ENCODE peak calls at places on chromosomes 5 and 9, in five cellular contexts. One of them, this sample, is unnamed.

GRCh38 chr9:100099722-100100042 is 639 bp downstream of the INVS start:
- DNase-seq in mammary epithelial cell: no peak
- DNase-seq in nucleus accumbens: no peak
- DNase-seq in neuronal stem cell: no peak
- DNase-seq in activated T-cell treated with anti-CD3 and anti-CD28 coated beads, Interleukin-2, amount 50 U/mL, for 1 hour: no peak
- DNase-seq in this sample: no peak

GRCh38 chr5:11384441-11385250 is 519.6 kb downstream of the CTNND2 start:
- DNase-seq in mammary epithelial cell: peak
- DNase-seq in neuronal stem cell: no peak
- DNase-seq in nucleus accumbens: peak
- DNase-seq in activated T-cell treated with anti-CD3 and anti-CD28 coated beads, Interleukin-2, amount 50 U/mL, for 1 hour: no peak
- DNase-seq in this sample: peak

GRCh38 chr9:134386951-134387831 is 60.9 kb downstream of the RXRA start:
- DNase-seq in activated T-cell treated with anti-CD3 and anti-CD28 coated beads, Interleukin-2, amount 50 U/mL, for 1 hour: no peak
- DNase-seq in nucleus accumbens: no peak
- DNase-seq in mammary epithelial cell: no peak
- DNase-seq in neuronal stem cell: no peak
- DNase-seq in this sample: no peak

GRCh38 chr5:177470759-177471536 is 2.5 kb downstream of the DBN1 start:
- DNase-seq in mammary epithelial cell: no peak
- DNase-seq in activated T-cell treated with anti-CD3 and anti-CD28 coated beads, Interleukin-2, amount 50 U/mL, for 1 hour: no peak
- DNase-seq in neuronal stem cell: no peak
- DNase-seq in nucleus accumbens: no peak
- DNase-seq in this sample: no peak

GRCh38 chr9:3478549-3478953 is 47.2 kb downstream of the RFX3 start:
- DNase-seq in nucleus accumbens: no peak
- DNase-seq in activated T-cell treated with anti-CD3 and anti-CD28 coated beads, Interleukin-2, amount 50 U/mL, for 1 hour: no peak
- DNase-seq in mammary epithelial cell: peak
- DNase-seq in neuronal stem cell: no peak
- DNase-seq in this sample: no peak

GRCh38 chr5:140145818-140146522 is 20.2 kb downstream of the IGIP start:
- DNase-seq in mammary epithelial cell: peak
- DNase-seq in nucleus accumbens: peak
- DNase-seq in neuronal stem cell: peak
- DNase-seq in activated T-cell treated with anti-CD3 and anti-CD28 coated beads, Interleukin-2, amount 50 U/mL, for 1 hour: peak
- DNase-seq in this sample: peak

GRCh38 chr5:106097308-106097707 is 1573.4 kb downstream of the EFNA5 start:
- DNase-seq in activated T-cell treated with anti-CD3 and anti-CD28 coated beads, Interleukin-2, amount 50 U/mL, for 1 hour: no peak
- DNase-seq in mammary epithelial cell: no peak
- DNase-seq in nucleus accumbens: no peak
- DNase-seq in neuronal stem cell: no peak
- DNase-seq in this sample: no peak

GRCh38 chr9:111876179-111876578 is 20.4 kb upstream of the UGCG start:
- DNase-seq in activated T-cell treated with anti-CD3 and anti-CD28 coated beads, Interleukin-2, amount 50 U/mL, for 1 hour: no peak
- DNase-seq in nucleus accumbens: no peak
- DNase-seq in neuronal stem cell: no peak
- DNase-seq in mammary epithelial cell: no peak
- DNase-seq in this sample: no peak

GRCh38 chr5:172868924-172869565 is 35.0 kb downstream of the ERGIC1 start:
- DNase-seq in nucleus accumbens: peak
- DNase-seq in mammary epithelial cell: peak
- DNase-seq in activated T-cell treated with anti-CD3 and anti-CD28 coated beads, Interleukin-2, amount 50 U/mL, for 1 hour: no peak
- DNase-seq in neuronal stem cell: no peak
- DNase-seq in this sample: no peak

GRCh38 chr9:35280394-35280793 is 118.6 kb downstream of the UNC13B start:
- DNase-seq in nucleus accumbens: no peak
- DNase-seq in mammary epithelial cell: no peak
- DNase-seq in neuronal stem cell: no peak
- DNase-seq in activated T-cell treated with anti-CD3 and anti-CD28 coated beads, Interleukin-2, amount 50 U/mL, for 1 hour: no peak
- DNase-seq in this sample: no peak

GRCh38 chr5:160174780-160175437 is 54.4 kb upstream of the FABP6 start:
- DNase-seq in nucleus accumbens: no peak
- DNase-seq in neuronal stem cell: no peak
- DNase-seq in mammary epithelial cell: no peak
- DNase-seq in activated T-cell treated with anti-CD3 and anti-CD28 coated beads, Interleukin-2, amount 50 U/mL, for 1 hour: no peak
- DNase-seq in this sample: no peak

GRCh38 chr9:95504053-95504963 is 12.5 kb downstream of the PTCH1 start:
- DNase-seq in neuronal stem cell: no peak
- DNase-seq in mammary epithelial cell: peak
- DNase-seq in nucleus accumbens: peak
- DNase-seq in activated T-cell treated with anti-CD3 and anti-CD28 coated beads, Interleukin-2, amount 50 U/mL, for 1 hour: no peak
- DNase-seq in this sample: peak

GRCh38 chr9:133883356-133883755 is 108.8 kb downstream of the VAV2 start:
- DNase-seq in activated T-cell treated with anti-CD3 and anti-CD28 coated beads, Interleukin-2, amount 50 U/mL, for 1 hour: no peak
- DNase-seq in mammary epithelial cell: peak
- DNase-seq in nucleus accumbens: no peak
- DNase-seq in neuronal stem cell: no peak
- DNase-seq in this sample: no peak

GRCh38 chr9:14191512-14191911 is 122.4 kb downstream of the NFIB start:
- DNase-seq in mammary epithelial cell: no peak
- DNase-seq in nucleus accumbens: no peak
- DNase-seq in activated T-cell treated with anti-CD3 and anti-CD28 coated beads, Interleukin-2, amount 50 U/mL, for 1 hour: no peak
- DNase-seq in neuronal stem cell: no peak
- DNase-seq in this sample: no peak

GRCh38 chr5:53303105-53303504 is 177.3 kb upstream of the FST start:
- DNase-seq in activated T-cell treated with anti-CD3 and anti-CD28 coated beads, Interleukin-2, amount 50 U/mL, for 1 hour: no peak
- DNase-seq in neuronal stem cell: no peak
- DNase-seq in nucleus accumbens: no peak
- DNase-seq in mammary epithelial cell: peak
- DNase-seq in this sample: no peak

GRCh38 chr5:139885857-139886208 is 90.2 kb downstream of the PSD2 start:
- DNase-seq in mammary epithelial cell: no peak
- DNase-seq in activated T-cell treated with anti-CD3 and anti-CD28 coated beads, Interleukin-2, amount 50 U/mL, for 1 hour: no peak
- DNase-seq in neuronal stem cell: no peak
- DNase-seq in nucleus accumbens: no peak
- DNase-seq in this sample: no peak

GRCh38 chr5:74040065-74040551 is 414.1 kb downstream of the ARHGEF28 start:
- DNase-seq in mammary epithelial cell: peak
- DNase-seq in activated T-cell treated with anti-CD3 and anti-CD28 coated beads, Interleukin-2, amount 50 U/mL, for 1 hour: no peak
- DNase-seq in nucleus accumbens: no peak
- DNase-seq in neuronal stem cell: no peak
- DNase-seq in this sample: no peak

GRCh38 chr5:65086234-65086886 is 317.6 kb downstream of the CWC27 start:
- DNase-seq in nucleus accumbens: no peak
- DNase-seq in neuronal stem cell: no peak
- DNase-seq in activated T-cell treated with anti-CD3 and anti-CD28 coated beads, Interleukin-2, amount 50 U/mL, for 1 hour: no peak
- DNase-seq in mammary epithelial cell: peak
- DNase-seq in this sample: no peak

GRCh38 chr9:129023036-129023907 is 4.9 kb downstream of the SH3GLB2 start:
- DNase-seq in mammary epithelial cell: peak
- DNase-seq in nucleus accumbens: peak
- DNase-seq in neuronal stem cell: no peak
- DNase-seq in activated T-cell treated with anti-CD3 and anti-CD28 coated beads, Interleukin-2, amount 50 U/mL, for 1 hour: no peak
- DNase-seq in this sample: no peak

GRCh38 chr5:114243281-114243982 is 118.4 kb upstream of the KCNN2 start:
- DNase-seq in nucleus accumbens: no peak
- DNase-seq in mammary epithelial cell: no peak
- DNase-seq in neuronal stem cell: no peak
- DNase-seq in activated T-cell treated with anti-CD3 and anti-CD28 coated beads, Interleukin-2, amount 50 U/mL, for 1 hour: no peak
- DNase-seq in this sample: no peak

GRCh38 chr5:15938961-15939360 is 240.6 kb downstream of the MARCHF11 start:
- DNase-seq in neuronal stem cell: no peak
- DNase-seq in mammary epithelial cell: peak
- DNase-seq in nucleus accumbens: no peak
- DNase-seq in activated T-cell treated with anti-CD3 and anti-CD28 coated beads, Interleukin-2, amount 50 U/mL, for 1 hour: no peak
- DNase-seq in this sample: no peak

GRCh38 chr9:87707805-87708500 is 18.0 kb upstream of the CTSL start:
- DNase-seq in activated T-cell treated with anti-CD3 and anti-CD28 coated beads, Interleukin-2, amount 50 U/mL, for 1 hour: no peak
- DNase-seq in nucleus accumbens: no peak
- DNase-seq in mammary epithelial cell: no peak
- DNase-seq in neuronal stem cell: no peak
- DNase-seq in this sample: no peak

GRCh38 chr5:149170292-149170691 is 29.0 kb downstream of the ABLIM3 start:
- DNase-seq in neuronal stem cell: no peak
- DNase-seq in activated T-cell treated with anti-CD3 and anti-CD28 coated beads, Interleukin-2, amount 50 U/mL, for 1 hour: no peak
- DNase-seq in nucleus accumbens: no peak
- DNase-seq in mammary epithelial cell: no peak
- DNase-seq in this sample: no peak

GRCh38 chr5:15573594-15573993 is 73.6 kb downstream of the FBXL7 start:
- DNase-seq in neuronal stem cell: no peak
- DNase-seq in activated T-cell treated with anti-CD3 and anti-CD28 coated beads, Interleukin-2, amount 50 U/mL, for 1 hour: no peak
- DNase-seq in nucleus accumbens: no peak
- DNase-seq in mammary epithelial cell: no peak
- DNase-seq in this sample: no peak

GRCh38 chr9:130518943-130519772 is 60.2 kb upstream of the FUBP3 start:
- DNase-seq in nucleus accumbens: no peak
- DNase-seq in mammary epithelial cell: no peak
- DNase-seq in activated T-cell treated with anti-CD3 and anti-CD28 coated beads, Interleukin-2, amount 50 U/mL, for 1 hour: no peak
- DNase-seq in neuronal stem cell: no peak
- DNase-seq in this sample: no peak

GRCh38 chr5:79774171-79774854 is 84.7 kb downstream of the CMYA5 start:
- DNase-seq in mammary epithelial cell: peak
- DNase-seq in nucleus accumbens: no peak
- DNase-seq in neuronal stem cell: no peak
- DNase-seq in activated T-cell treated with anti-CD3 and anti-CD28 coated beads, Interleukin-2, amount 50 U/mL, for 1 hour: no peak
- DNase-seq in this sample: peak

GRCh38 chr9:89695441-89695891 is 90.7 kb downstream of the GADD45G start:
- DNase-seq in mammary epithelial cell: no peak
- DNase-seq in activated T-cell treated with anti-CD3 and anti-CD28 coated beads, Interleukin-2, amount 50 U/mL, for 1 hour: no peak
- DNase-seq in neuronal stem cell: no peak
- DNase-seq in nucleus accumbens: no peak
- DNase-seq in this sample: no peak